ENCODE peak calls at places on chromosomes 13 and 19, in nine cellular contexts. One of them, this sample, is unnamed.

GRCh38 chr13:50052478-50052877 is 37.2 kb downstream of the KCNRG start:
- DNase-seq in breast epithelium: no peak
- DNase-seq in upper lobe of right lung: no peak
- DNase-seq in thyroid gland: no peak
- DNase-seq in cardiac fibroblast: no peak
- DNase-seq in thoracic aorta: no peak
- DNase-seq in IMR-90: no peak
- DNase-seq in cardiac muscle cell: no peak
- DNase-seq in fibroblast of pulmonary artery: no peak
- DNase-seq in this sample: no peak

GRCh38 chr19:51698296-51698695 is 5.2 kb downstream of the SPACA6 start:
- DNase-seq in breast epithelium: no peak
- DNase-seq in thyroid gland: no peak
- DNase-seq in thoracic aorta: no peak
- DNase-seq in IMR-90: peak; percentile 58
- DNase-seq in cardiac muscle cell: no peak
- DNase-seq in cardiac fibroblast: peak; percentile 74
- DNase-seq in fibroblast of pulmonary artery: peak; percentile 49
- DNase-seq in upper lobe of right lung: no peak
- DNase-seq in this sample: no peak

GRCh38 chr13:45370922-45371406 is 30.0 kb upstream of the TPT1 start:
- DNase-seq in thyroid gland: peak; percentile 80
- DNase-seq in cardiac fibroblast: peak; percentile 74
- DNase-seq in cardiac muscle cell: peak; percentile 87
- DNase-seq in upper lobe of right lung: peak; percentile 82
- DNase-seq in thoracic aorta: peak; percentile 8
- DNase-seq in IMR-90: peak; percentile 84
- DNase-seq in fibroblast of pulmonary artery: peak; percentile 88
- DNase-seq in breast epithelium: peak; percentile 71
- DNase-seq in this sample: peak; percentile 84

GRCh38 chr13:63327584-63327983 is 1911.9 kb upstream of the PCDH20 start:
- DNase-seq in cardiac fibroblast: no peak
- DNase-seq in upper lobe of right lung: no peak
- DNase-seq in breast epithelium: no peak
- DNase-seq in cardiac muscle cell: no peak
- DNase-seq in thyroid gland: no peak
- DNase-seq in thoracic aorta: no peak
- DNase-seq in IMR-90: no peak
- DNase-seq in fibroblast of pulmonary artery: no peak
- DNase-seq in this sample: no peak

GRCh38 chr19:28358604-28359003 is 854.3 kb downstream of the UQCRFS1 start:
- DNase-seq in cardiac fibroblast: no peak
- DNase-seq in thyroid gland: no peak
- DNase-seq in cardiac muscle cell: no peak
- DNase-seq in fibroblast of pulmonary artery: no peak
- DNase-seq in upper lobe of right lung: no peak
- DNase-seq in IMR-90: no peak
- DNase-seq in breast epithelium: no peak
- DNase-seq in thoracic aorta: no peak
- DNase-seq in this sample: no peak

GRCh38 chr13:48533986-48534600 is 1.2 kb upstream of the RCBTB2 start:
- DNase-seq in cardiac fibroblast: no peak
- DNase-seq in upper lobe of right lung: no peak
- DNase-seq in thoracic aorta: no peak
- DNase-seq in cardiac muscle cell: no peak
- DNase-seq in breast epithelium: no peak
- DNase-seq in IMR-90: no peak
- DNase-seq in fibroblast of pulmonary artery: no peak
- DNase-seq in thyroid gland: no peak
- DNase-seq in this sample: no peak

GRCh38 chr19:16588089-16588823 is 16.0 kb upstream of the SLC35E1 start:
- DNase-seq in upper lobe of right lung: no peak
- DNase-seq in breast epithelium: no peak
- DNase-seq in thoracic aorta: no peak
- DNase-seq in thyroid gland: no peak
- DNase-seq in cardiac muscle cell: peak; percentile 55
- DNase-seq in cardiac fibroblast: peak; percentile 43
- DNase-seq in fibroblast of pulmonary artery: peak; percentile 39
- DNase-seq in IMR-90: peak; percentile 19
- DNase-seq in this sample: peak; percentile 80

GRCh38 chr19:18504886-18505610 is 16.8 kb downstream of the ELL start:
- DNase-seq in fibroblast of pulmonary artery: no peak
- DNase-seq in upper lobe of right lung: no peak
- DNase-seq in IMR-90: no peak
- DNase-seq in cardiac muscle cell: no peak
- DNase-seq in breast epithelium: no peak
- DNase-seq in cardiac fibroblast: no peak
- DNase-seq in thyroid gland: no peak
- DNase-seq in thoracic aorta: no peak
- DNase-seq in this sample: no peak

GRCh38 chr13:114073881-114074551 is 58.4 kb downstream of the RASA3 start:
- DNase-seq in thyroid gland: no peak
- DNase-seq in cardiac fibroblast: no peak
- DNase-seq in fibroblast of pulmonary artery: no peak
- DNase-seq in upper lobe of right lung: peak; percentile 40
- DNase-seq in IMR-90: no peak
- DNase-seq in thoracic aorta: no peak
- DNase-seq in cardiac muscle cell: no peak
- DNase-seq in breast epithelium: peak; percentile 43
- DNase-seq in this sample: no peak

GRCh38 chr19:4393947-4394590 is 6.3 kb downstream of the SH3GL1 start:
- DNase-seq in thyroid gland: peak; percentile 37
- DNase-seq in breast epithelium: no peak
- DNase-seq in cardiac muscle cell: peak; percentile 65
- DNase-seq in fibroblast of pulmonary artery: peak; percentile 57
- DNase-seq in cardiac fibroblast: no peak
- DNase-seq in upper lobe of right lung: no peak
- DNase-seq in IMR-90: no peak
- DNase-seq in thoracic aorta: no peak
- DNase-seq in this sample: peak; percentile 62

GRCh38 chr19:10007366-10007765 is 2.9 kb downstream of the COL5A3 start:
- DNase-seq in thoracic aorta: no peak
- DNase-seq in upper lobe of right lung: no peak
- DNase-seq in IMR-90: peak; percentile 47
- DNase-seq in breast epithelium: no peak
- DNase-seq in fibroblast of pulmonary artery: peak; percentile 5
- DNase-seq in thyroid gland: peak; percentile 3
- DNase-seq in cardiac fibroblast: no peak
- DNase-seq in cardiac muscle cell: no peak
- DNase-seq in this sample: peak; percentile 13

GRCh38 chr19:48819366-48819816 is 8.6 kb upstream of the BCAT2 start:
- DNase-seq in breast epithelium: peak; percentile 90
- DNase-seq in upper lobe of right lung: peak; percentile 93
- DNase-seq in IMR-90: peak; percentile 79
- DNase-seq in cardiac muscle cell: no peak
- DNase-seq in cardiac fibroblast: peak; percentile 80
- DNase-seq in thoracic aorta: peak; percentile 74
- DNase-seq in fibroblast of pulmonary artery: peak; percentile 95
- DNase-seq in thyroid gland: peak; percentile 96
- DNase-seq in this sample: peak; percentile 90

GRCh38 chr13:71867101-71867814 is at the start of gene DACH1:
- DNase-seq in cardiac muscle cell: peak; percentile 73
- DNase-seq in upper lobe of right lung: peak; percentile 62
- DNase-seq in thyroid gland: peak; percentile 34
- DNase-seq in fibroblast of pulmonary artery: peak; percentile 68
- DNase-seq in cardiac fibroblast: peak; percentile 62
- DNase-seq in IMR-90: peak; percentile 20
- DNase-seq in breast epithelium: peak; percentile 59
- DNase-seq in thoracic aorta: no peak
- DNase-seq in this sample: peak; percentile 87

GRCh38 chr13:105914637-105915036 is 620.8 kb downstream of the EFNB2 start:
- DNase-seq in IMR-90: peak; percentile 95
- DNase-seq in cardiac fibroblast: peak; percentile 85
- DNase-seq in cardiac muscle cell: peak; percentile 42
- DNase-seq in thoracic aorta: no peak
- DNase-seq in breast epithelium: no peak
- DNase-seq in fibroblast of pulmonary artery: peak; percentile 80
- DNase-seq in upper lobe of right lung: no peak
- DNase-seq in thyroid gland: no peak
- DNase-seq in this sample: peak; percentile 83

DNA sequence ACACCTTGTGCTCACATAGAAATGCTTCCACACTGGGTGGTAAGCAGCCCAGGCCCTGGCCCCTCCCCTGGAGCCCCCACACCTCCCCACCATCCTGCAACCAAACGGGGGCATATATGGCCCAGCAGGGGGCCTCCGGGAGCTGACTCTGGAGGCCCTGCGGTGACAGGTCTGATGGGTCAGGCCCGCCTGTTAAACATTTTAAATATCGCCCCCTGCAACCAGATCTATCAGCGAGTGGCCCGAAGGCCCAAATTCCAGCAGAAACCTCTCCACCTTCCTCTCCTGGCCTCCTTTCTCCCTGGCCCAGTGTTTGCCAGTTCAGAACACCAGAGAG is 48.0 kb upstream of the KATNAL1 start:
- DNase-seq in upper lobe of right lung: peak; percentile 70
- DNase-seq in breast epithelium: no peak
- DNase-seq in thoracic aorta: no peak
- DNase-seq in IMR-90: no peak
- DNase-seq in cardiac fibroblast: no peak
- DNase-seq in fibroblast of pulmonary artery: no peak
- DNase-seq in cardiac muscle cell: peak; percentile 51
- DNase-seq in thyroid gland: no peak
- DNase-seq in this sample: no peak
- TF ChIP-seq CTCF in upper lobe of right lung: peak; percentile 53
- TF ChIP-seq CTCF in breast epithelium: no peak
- TF ChIP-seq CTCF in thoracic aorta: no peak
- TF ChIP-seq CTCF in IMR-90: peak; percentile 23
- TF ChIP-seq CTCF in cardiac fibroblast: peak; percentile 40
- TF ChIP-seq CTCF in fibroblast of pulmonary artery: peak; percentile 22
- TF ChIP-seq CTCF in cardiac muscle cell: peak; percentile 32
- TF ChIP-seq CTCF in thyroid gland: no peak
- TF ChIP-seq CTCF in this sample: peak; percentile 36

GRCh38 chr19:7004313-7004931 is 16.8 kb downstream of the MBD3L2B start:
- DNase-seq in thyroid gland: no peak
- DNase-seq in cardiac muscle cell: peak; percentile 1
- DNase-seq in cardiac fibroblast: no peak
- DNase-seq in breast epithelium: no peak
- DNase-seq in thoracic aorta: no peak
- DNase-seq in IMR-90: peak; percentile 18
- DNase-seq in upper lobe of right lung: no peak
- DNase-seq in fibroblast of pulmonary artery: no peak
- DNase-seq in this sample: peak; percentile 36
- H3K4me3 ChIP-seq in thyroid gland: no peak overlapping the region
- H3K4me3 ChIP-seq in cardiac muscle cell: no peak overlapping the region
- H3K4me3 ChIP-seq in cardiac fibroblast: no peak overlapping the region
- H3K4me3 ChIP-seq in breast epithelium: no peak overlapping the region
- H3K4me3 ChIP-seq in thoracic aorta: no peak overlapping the region
- H3K4me3 ChIP-seq in IMR-90: no peak overlapping the region
- H3K4me3 ChIP-seq in upper lobe of right lung: no peak overlapping the region
- H3K4me3 ChIP-seq in fibroblast of pulmonary artery: no peak overlapping the region
- H3K4me3 ChIP-seq in this sample: no peak overlapping the region

DNA sequence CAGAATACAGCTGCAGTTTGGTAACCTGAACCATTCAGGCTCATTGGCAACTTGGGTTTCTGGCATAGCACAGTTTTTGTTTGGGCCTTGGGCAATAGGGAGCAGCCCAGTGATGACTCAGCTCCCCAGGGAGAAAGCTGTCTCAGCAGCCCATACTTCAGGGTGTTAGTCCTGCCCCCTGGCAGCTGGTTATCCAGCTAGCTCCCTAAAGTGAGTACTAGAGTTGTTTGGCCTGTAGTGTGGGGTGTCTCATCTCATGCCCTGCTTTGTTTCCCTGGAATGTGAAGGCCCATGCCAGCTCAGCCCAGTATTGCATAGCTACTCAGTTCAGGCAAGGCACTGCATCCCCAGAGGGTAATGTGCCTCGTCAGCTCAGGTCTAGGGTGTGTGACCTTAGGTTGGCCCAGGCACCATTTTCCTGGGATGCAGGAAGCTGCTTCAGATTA is 18.2 kb upstream of the ZNF543 start:
- DNase-seq in IMR-90: peak; percentile 95
- DNase-seq in cardiac fibroblast: peak; percentile 99
- DNase-seq in fibroblast of pulmonary artery: peak; percentile 97
- DNase-seq in thoracic aorta: no peak
- DNase-seq in upper lobe of right lung: no peak
- DNase-seq in thyroid gland: peak; percentile 20
- DNase-seq in cardiac muscle cell: no peak
- DNase-seq in breast epithelium: no peak
- DNase-seq in this sample: peak; percentile 92
- TF ChIP-seq CTCF in IMR-90: peak; percentile 11
- TF ChIP-seq CTCF in cardiac fibroblast: no peak
- TF ChIP-seq CTCF in fibroblast of pulmonary artery: peak; percentile 19
- TF ChIP-seq CTCF in thoracic aorta: no peak
- TF ChIP-seq CTCF in upper lobe of right lung: no peak
- TF ChIP-seq CTCF in thyroid gland: no peak
- TF ChIP-seq CTCF in cardiac muscle cell: peak; percentile 14
- TF ChIP-seq CTCF in breast epithelium: no peak
- TF ChIP-seq CTCF in this sample: peak; percentile 5

GRCh38 chr13:37490176-37490575 is 108.4 kb downstream of the POSTN start:
- DNase-seq in cardiac fibroblast: peak; percentile 45
- DNase-seq in thoracic aorta: no peak
- DNase-seq in fibroblast of pulmonary artery: peak; percentile 16
- DNase-seq in IMR-90: peak; percentile 14
- DNase-seq in cardiac muscle cell: no peak
- DNase-seq in thyroid gland: no peak
- DNase-seq in breast epithelium: no peak
- DNase-seq in upper lobe of right lung: no peak
- DNase-seq in this sample: no peak

GRCh38 chr13:37484056-37484455 is 114.5 kb downstream of the POSTN start:
- DNase-seq in IMR-90: no peak
- DNase-seq in thyroid gland: no peak
- DNase-seq in cardiac muscle cell: no peak
- DNase-seq in thoracic aorta: no peak
- DNase-seq in breast epithelium: no peak
- DNase-seq in upper lobe of right lung: no peak
- DNase-seq in cardiac fibroblast: no peak
- DNase-seq in fibroblast of pulmonary artery: no peak
- DNase-seq in this sample: peak; percentile 79

GRCh38 chr13:37485766-37486165 is 112.8 kb downstream of the POSTN start:
- DNase-seq in thoracic aorta: no peak
- DNase-seq in IMR-90: peak; percentile 33
- DNase-seq in fibroblast of pulmonary artery: peak; percentile 46
- DNase-seq in breast epithelium: no peak
- DNase-seq in upper lobe of right lung: no peak
- DNase-seq in cardiac muscle cell: no peak
- DNase-seq in cardiac fibroblast: peak; percentile 65
- DNase-seq in thyroid gland: no peak
- DNase-seq in this sample: no peak

GRCh38 chr13:37488682-37489081 is 109.9 kb downstream of the POSTN start:
- DNase-seq in thyroid gland: no peak
- DNase-seq in thoracic aorta: no peak
- DNase-seq in upper lobe of right lung: no peak
- DNase-seq in cardiac muscle cell: no peak
- DNase-seq in breast epithelium: no peak
- DNase-seq in IMR-90: peak; percentile 62
- DNase-seq in fibroblast of pulmonary artery: peak; percentile 36
- DNase-seq in cardiac fibroblast: peak; percentile 70
- DNase-seq in this sample: no peak

DNA sequence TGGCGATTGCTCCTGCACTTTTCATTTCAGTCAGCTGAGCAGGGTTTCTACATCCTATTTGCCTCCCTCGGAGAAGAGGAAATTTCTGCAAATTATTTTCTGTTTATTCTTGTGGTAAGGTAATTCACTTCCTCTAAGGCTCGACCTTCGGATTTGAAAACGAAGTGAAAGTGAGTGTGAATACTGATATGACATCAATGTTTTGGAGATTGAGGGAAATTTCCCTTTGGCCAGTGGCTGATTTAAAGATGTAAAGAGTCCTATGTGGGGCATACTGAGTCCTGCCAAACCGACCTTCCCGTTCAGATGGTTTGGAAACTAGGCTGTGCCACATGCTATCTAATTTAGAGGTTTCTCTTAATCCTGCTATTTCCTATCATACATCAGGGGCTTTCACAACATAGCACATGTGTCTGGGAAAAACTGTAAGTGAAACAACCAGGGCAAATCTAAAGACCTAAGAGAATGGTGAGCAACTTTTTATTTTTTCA is 112.4 kb downstream of the POSTN start:
- DNase-seq in cardiac fibroblast: no peak
- DNase-seq in cardiac muscle cell: no peak
- DNase-seq in breast epithelium: no peak
- DNase-seq in thyroid gland: no peak
- DNase-seq in thoracic aorta: no peak
- DNase-seq in upper lobe of right lung: no peak
- DNase-seq in fibroblast of pulmonary artery: peak; percentile 29
- DNase-seq in IMR-90: no peak
- DNase-seq in this sample: peak; percentile 88
- H3K4me3 ChIP-seq in cardiac fibroblast: no peak overlapping the region
- H3K4me3 ChIP-seq in cardiac muscle cell: no peak overlapping the region
- H3K4me3 ChIP-seq in breast epithelium: peak overlapping the region; percentile 12
- H3K4me3 ChIP-seq in thyroid gland: no peak overlapping the region
- H3K4me3 ChIP-seq in thoracic aorta: peak overlapping the region; percentile 52
- H3K4me3 ChIP-seq in upper lobe of right lung: no peak overlapping the region
- H3K4me3 ChIP-seq in fibroblast of pulmonary artery: no peak overlapping the region
- H3K4me3 ChIP-seq in IMR-90: no peak overlapping the region
- H3K4me3 ChIP-seq in this sample: peak overlapping the region; percentile 4

This sample was measured in fibroblast of villous mesenchyme.